ENCODE peak calls at places on chromosome 21, in ten cellular contexts. G is upper lobe of right lung, V is heart right ventricle, N is mammary epithelial cell, C is psoas muscle, S is tibial nerve, D is left ventricle myocardium inferior, F is spleen, Y is K562, P is HCT116. B is an unnamed sample. For H3K9me3 and H3K4me1, the result is how much of the 10 kb centered on the place peaks cover.

GRCh38 chr21:42835211-42835610 is 44.1 kb downstream of the WDR4 start:
- DNase-seq in G (no peak), V (no peak), N (no peak), C (no peak), S (no peak), D (no peak), F (peak), Y (no peak), P (no peak), B (no peak)

GRCh38 chr21:38440746-38441145 is 57.5 kb downstream of the ERG start:
- DNase-seq in G (no peak), V (no peak), N (peak), C (no peak), S (no peak), D (no peak), F (no peak), Y (no peak), P (no peak), B (no peak)

GRCh38 chr21:37916795-37917142 is 512 bp upstream of the KCNJ6 start:
- DNase-seq in G (no peak), V (no peak), N (no peak), C (no peak), S (no peak), D (no peak), F (no peak), Y (peak), P (no peak), B (no peak)

GRCh38 chr21:39713905-39714304 is 31.1 kb upstream of the IGSF5 start:
- DNase-seq in G (no peak), V (peak), N (no peak), C (no peak), S (no peak), D (no peak), F (no peak), Y (no peak), P (no peak), B (no peak)

GRCh38 chr21:23162213-23162946 is 2164.2 kb downstream of the NCAM2 start:
- DNase-seq in G (no peak), V (no peak), N (no peak), C (no peak), S (no peak), D (no peak), F (no peak), Y (no peak), P (no peak), B (no peak)

GRCh38 chr21:20639026-20639425 is 359.2 kb upstream of the NCAM2 start:
- DNase-seq in G (no peak), V (no peak), N (no peak), C (no peak), S (no peak), D (no peak), F (no peak), Y (no peak), P (no peak), B (peak)

GRCh38 chr21:41894922-41895557 is 15.9 kb upstream of the PRDM15 start:
- DNase-seq in G (no peak), V (no peak), N (no peak), C (no peak), S (no peak), D (no peak), F (no peak), Y (peak), P (no peak), B (no peak)

GRCh38 chr21:15437873-15438272 is 291.9 kb upstream of the USP25 start:
- DNase-seq in G (no peak), V (no peak), N (peak), C (no peak), S (no peak), D (no peak), F (no peak), Y (no peak), P (no peak), B (peak)

GRCh38 chr21:28228624-28228995 is 764.1 kb downstream of the LTN1 start:
- DNase-seq in G (no peak), V (no peak), N (no peak), C (no peak), S (no peak), D (no peak), F (no peak), Y (no peak), P (no peak), B (no peak)

GRCh38 chr21:43916076-43916475 is 51.1 kb downstream of the AGPAT3 start:
- DNase-seq in G (no peak), V (no peak), N (no peak), C (no peak), S (no peak), D (no peak), F (peak), Y (no peak), P (no peak), B (no peak)
- H3K27ac ChIP-seq in G (no peak), V (no peak), N (no peak), C (peak), S (no peak), D (no peak), F (no peak), Y (peak), P (no peak), B (no peak)

DNA sequence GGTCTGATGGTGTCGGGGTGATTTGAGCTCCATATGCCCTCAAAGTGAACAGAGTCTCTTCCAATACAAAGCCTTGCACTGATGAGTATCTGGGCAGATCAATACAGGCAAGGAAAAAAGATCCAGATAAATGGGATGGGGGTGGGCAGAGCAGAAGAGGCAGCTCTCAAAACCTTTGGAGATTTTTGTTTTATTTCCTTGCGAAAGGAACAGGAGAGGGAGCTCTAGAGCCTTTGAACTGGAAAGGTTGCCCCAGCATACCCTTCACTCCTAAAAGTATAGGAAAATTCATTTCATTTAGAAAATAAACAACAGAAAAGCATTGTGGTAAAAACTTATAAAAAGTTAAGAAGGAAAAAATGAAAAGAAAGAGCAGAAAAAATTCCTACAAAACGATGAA is 31.4 kb upstream of the OLIG2 start:
- DNase-seq in G (no peak), V (no peak), N (no peak), C (no peak), S (no peak), D (no peak), F (no peak), Y (peak), P (no peak), B (no peak)
- H3K9me3 ChIP-seq in G (under half), V (under half), N (under half), C (under half), S (under half), D (under half), F (under half), Y (under half), P (under half), B (under half)

DNA sequence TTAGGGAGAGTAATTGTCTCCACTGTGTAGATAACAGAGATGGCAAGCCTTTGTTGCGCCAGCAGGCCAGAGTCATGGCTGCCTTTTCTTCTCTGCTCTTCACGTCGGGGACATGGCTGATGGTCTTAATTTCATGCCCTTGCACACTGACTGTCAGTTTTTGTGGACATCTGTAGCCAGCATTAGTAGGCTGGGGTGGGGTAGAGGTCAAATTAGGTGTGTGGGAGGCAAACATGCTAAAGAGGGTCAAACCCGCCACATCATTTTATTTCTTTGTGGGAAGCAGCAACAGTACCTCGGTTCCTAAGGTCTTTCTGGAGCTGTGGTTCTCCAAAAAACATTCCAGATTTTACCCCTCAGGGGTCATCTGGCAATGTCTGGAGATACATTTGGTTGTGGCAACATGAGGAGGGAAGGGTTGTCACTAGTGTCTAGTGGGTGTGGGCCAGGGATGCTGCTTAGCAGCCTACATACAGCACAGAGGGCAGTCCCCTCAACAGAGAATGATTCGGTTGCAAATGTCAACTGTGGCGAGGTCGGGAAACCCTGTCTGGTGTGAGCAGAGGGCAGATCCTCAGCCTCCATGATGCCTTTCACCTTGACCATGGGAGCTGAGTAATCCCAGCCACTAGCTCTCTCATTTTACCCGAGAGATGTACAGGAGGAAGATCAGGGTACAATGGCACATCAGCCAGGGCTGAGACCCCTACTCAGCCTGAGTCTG is 14.7 kb downstream of the RUNX1 start:
- DNase-seq in G (no peak), V (no peak), N (no peak), C (no peak), S (no peak), D (no peak), F (no peak), Y (no peak), P (no peak), B (no peak)
- H3K4me1 ChIP-seq in G (under half), V (under half), N (under half), C (under half), S (under half), D (under half), F (under half), Y (under half), P (under half), B (under half)

GRCh38 chr21:46294647-46295176 is 8.6 kb downstream of the YBEY start:
- DNase-seq in G (no peak), V (peak), N (no peak), C (no peak), S (no peak), D (peak), F (no peak), Y (peak), P (no peak), B (peak)
- H3K27ac ChIP-seq in G (no peak), V (peak), N (no peak), C (no peak), S (peak), D (peak), F (no peak), Y (peak), P (no peak), B (no peak)

GRCh38 chr21:24197132-24197643 is 1410.1 kb downstream of the MRPL39 start:
- DNase-seq in G (no peak), V (no peak), N (no peak), C (no peak), S (no peak), D (no peak), F (no peak), Y (no peak), P (no peak), B (no peak)

GRCh38 chr21:24200052-24200451 is 1407.2 kb downstream of the MRPL39 start:
- DNase-seq in G (no peak), V (no peak), N (no peak), C (no peak), S (no peak), D (no peak), F (no peak), Y (no peak), P (no peak), B (no peak)

GRCh38 chr21:24197956-24198355 is 1409.3 kb downstream of the MRPL39 start:
- DNase-seq in G (no peak), V (no peak), N (no peak), C (no peak), S (no peak), D (no peak), F (no peak), Y (no peak), P (no peak), B (no peak)
- H3K9me3 ChIP-seq in G (under half), V (under half), N (under half), C (under half), S (under half), D (under half), F (under half), Y (under half), P (under half), B (under half)

GRCh38 chr21:17438642-17439041 is 74.2 kb upstream of the CXADR start:
- DNase-seq in G (no peak), V (no peak), N (no peak), C (no peak), S (no peak), D (no peak), F (no peak), Y (no peak), P (no peak), B (no peak)
- H3K4me1 ChIP-seq in G (under half), V (under half), N (under half), C (under half), S (under half), D (under half), F (under half), Y (under half), P (under half), B (under half)

GRCh38 chr21:35332841-35333426 is 283.8 kb upstream of the RUNX1 start:
- DNase-seq in G (no peak), V (no peak), N (no peak), C (no peak), S (no peak), D (no peak), F (no peak), Y (no peak), P (no peak), B (no peak)

GRCh38 chr21:35326677-35327076 is 277.6 kb upstream of the RUNX1 start:
- DNase-seq in G (no peak), V (no peak), N (no peak), C (no peak), S (no peak), D (no peak), F (no peak), Y (no peak), P (no peak), B (no peak)

GRCh38 chr21:35328856-35329455 is 279.9 kb upstream of the RUNX1 start:
- DNase-seq in G (no peak), V (no peak), N (no peak), C (no peak), S (no peak), D (no peak), F (no peak), Y (no peak), P (no peak), B (no peak)

GRCh38 chr21:35333831-35334593 is 284.9 kb upstream of the RUNX1 start:
- DNase-seq in G (peak), V (no peak), N (no peak), C (no peak), S (no peak), D (peak), F (no peak), Y (peak), P (no peak), B (no peak)

GRCh38 chr21:35329940-35330670 is 281.0 kb upstream of the RUNX1 start:
- DNase-seq in G (no peak), V (peak), N (no peak), C (no peak), S (no peak), D (no peak), F (no peak), Y (no peak), P (no peak), B (no peak)
- H3K27ac ChIP-seq in G (no peak), V (peak), N (no peak), C (no peak), S (peak), D (no peak), F (no peak), Y (no peak), P (no peak), B (no peak)

GRCh38 chr21:7951854-7952519 is 2569.4 kb upstream of the TPTE start:
- DNase-seq in G (no peak), V (no peak), N (no peak), C (no peak), S (no peak), D (no peak), F (no peak), Y (no peak), P (no peak), B (no peak)

GRCh38 chr21:7952648-7953047 is 2568.7 kb upstream of the TPTE start:
- DNase-seq in G (no peak), V (no peak), N (no peak), C (no peak), S (no peak), D (no peak), F (no peak), Y (no peak), P (no peak), B (no peak)

GRCh38 chr21:7953058-7953457 is 2568.3 kb upstream of the TPTE start:
- DNase-seq in G (no peak), V (no peak), N (no peak), C (no peak), S (no peak), D (no peak), F (no peak), Y (no peak), P (no peak), B (no peak)

GRCh38 chr21:7947422-7947821 is 2574.0 kb upstream of the TPTE start:
- DNase-seq in G (no peak), V (no peak), N (no peak), C (no peak), S (no peak), D (no peak), F (no peak), Y (no peak), P (no peak), B (no peak)
- H3K9me3 ChIP-seq in G (half or more), V (under half), N (half or more), C (half or more), S (under half), D (under half), F (half or more), Y (under half), P (half or more), B (half or more)